ENCODE peak calls at places on chromosome 22, in nine cellular contexts. S is A549, O is type B pancreatic cell, Z is endothelial cell, F is esophagus squamous epithelium, C is cardiac muscle cell, W is LNCaP clone FGC, X is choroid plexus epithelial cell, R is sigmoid colon. K is an unnamed sample.

GRCh38 chr22:25564979-25565677 is 653 bp downstream of the GRK3 start:
- DNase-seq in S (peak; percentile 20), O (no peak), Z (no peak), F (no peak), C (no peak), W (no peak), X (peak; percentile 7), R (peak; percentile 70), K (peak; percentile 26)

GRCh38 chr22:20013382-20013871 is 3.2 kb downstream of the ARVCF start:
- DNase-seq in S (peak; percentile 33), O (no peak), Z (peak; percentile 84), F (no peak), C (peak; percentile 85), W (no peak), X (peak; percentile 61), R (peak; percentile 85), K (peak; percentile 73)

GRCh38 chr22:40022536-40023225 is 27.9 kb downstream of the FAM83F start:
- DNase-seq in S (no peak), O (no peak), Z (no peak), F (no peak), C (no peak), W (no peak), X (no peak), R (no peak), K (no peak)

GRCh38 chr22:39514373-39514973 is 5.9 kb upstream of the ATF4 start:
- DNase-seq in S (no peak), O (no peak), Z (peak; percentile 72), F (no peak), C (peak; percentile 58), W (no peak), X (peak; percentile 62), R (no peak), K (peak; percentile 58)

GRCh38 chr22:40345801-40346177 is 511 bp upstream of the ADSL start:
- DNase-seq in S (no peak), O (no peak), Z (no peak), F (no peak), C (peak; percentile 47), W (no peak), X (peak; percentile 42), R (no peak), K (peak; percentile 49)

GRCh38 chr22:20552450-20552894 is 45.1 kb downstream of the MED15 start:
- DNase-seq in S (no peak), O (no peak), Z (no peak), F (no peak), C (no peak), W (no peak), X (peak; percentile 63), R (peak; percentile 96), K (peak; percentile 72)

GRCh38 chr22:30859714-30860095 is 108.9 kb downstream of the MORC2 start:
- DNase-seq in S (no peak), O (peak; percentile 24), Z (no peak), F (no peak), C (no peak), W (no peak), X (no peak), R (no peak), K (no peak)

GRCh38 chr22:46393791-46394333 is 58.3 kb downstream of the TRMU start:
- DNase-seq in S (no peak), O (no peak), Z (no peak), F (no peak), C (no peak), W (no peak), X (no peak), R (no peak), K (no peak)

GRCh38 chr22:47206819-47207218 is 444.4 kb downstream of the TBC1D22A start:
- DNase-seq in S (no peak), O (no peak), Z (no peak), F (no peak), C (no peak), W (no peak), X (no peak), R (peak; percentile 52), K (no peak)

GRCh38 chr22:33519974-33520903 is 400.0 kb downstream of the LARGE1 start:
- DNase-seq in S (no peak), O (no peak), Z (no peak), F (no peak), C (no peak), W (no peak), X (no peak), R (no peak), K (no peak)

GRCh38 chr22:20656516-20656901 is 117.4 kb upstream of the SERPIND1 start:
- DNase-seq in S (no peak), O (peak; percentile 52), Z (no peak), F (no peak), C (no peak), W (no peak), X (no peak), R (peak; percentile 13), K (no peak)

GRCh38 chr22:26671317-26672059 is 14.1 kb downstream of the MIAT start:
- DNase-seq in S (no peak), O (no peak), Z (no peak), F (peak; percentile 30), C (no peak), W (no peak), X (no peak), R (peak; percentile 76), K (no peak)

GRCh38 chr22:45758603-45759002 is 87.0 kb downstream of the ATXN10 start:
- DNase-seq in S (no peak), O (no peak), Z (no peak), F (no peak), C (no peak), W (peak; percentile 60), X (no peak), R (no peak), K (no peak)

GRCh38 chr22:28019881-28020861 is 101.1 kb upstream of the PITPNB start:
- DNase-seq in S (peak; percentile 44), O (peak; percentile 83), Z (peak; percentile 81), F (no peak), C (peak; percentile 72), W (peak; percentile 38), X (peak; percentile 75), R (peak; percentile 90), K (peak; percentile 71)

GRCh38 chr22:17007257-17007656 is 765 bp downstream of the GAB4 start:
- DNase-seq in S (no peak), O (no peak), Z (no peak), F (no peak), C (no peak), W (no peak), X (no peak), R (no peak), K (no peak)

GRCh38 chr22:40533712-40534378 is 102.7 kb downstream of the MRTFA start:
- DNase-seq in S (peak; percentile 70), O (no peak), Z (no peak), F (no peak), C (peak; percentile 42), W (no peak), X (peak; percentile 88), R (no peak), K (peak; percentile 76)

GRCh38 chr22:47304854-47305253 is 542.4 kb downstream of the TBC1D22A start:
- DNase-seq in S (no peak), O (no peak), Z (no peak), F (no peak), C (no peak), W (no peak), X (no peak), R (no peak), K (no peak)

GRCh38 chr22:40326905-40327735 is 19.2 kb upstream of the ADSL start:
- DNase-seq in S (no peak), O (no peak), Z (peak; percentile 39), F (no peak), C (no peak), W (peak; percentile 98), X (peak; percentile 31), R (no peak), K (peak; percentile 49)

GRCh38 chr22:31363885-31364284 is 17.7 kb upstream of the PATZ1 start:
- DNase-seq in S (no peak), O (no peak), Z (no peak), F (no peak), C (no peak), W (no peak), X (no peak), R (no peak), K (no peak)

GRCh38 chr22:47116426-47117341 is 354.2 kb downstream of the TBC1D22A start:
- DNase-seq in S (no peak), O (no peak), Z (no peak), F (no peak), C (no peak), W (no peak), X (no peak), R (peak; percentile 56), K (no peak)

GRCh38 chr22:35966314-35967045 is 62.1 kb downstream of the RBFOX2 start:
- DNase-seq in S (no peak), O (no peak), Z (no peak), F (no peak), C (no peak), W (no peak), X (no peak), R (no peak), K (peak; percentile 65)
- TF ChIP-seq CTCF in S (no peak), O (peak; percentile 17), Z (no peak), F (no peak), C (no peak), W (no peak), X (no peak), R (no peak), K (peak; percentile 21)

GRCh38 chr22:38051261-38051660 is 5.9 kb upstream of the PICK1 start:
- DNase-seq in S (no peak), O (no peak), Z (no peak), F (no peak), C (no peak), W (no peak), X (no peak), R (no peak), K (no peak)
- TF ChIP-seq CTCF in S (no peak), O (no peak), Z (no peak), F (no peak), C (no peak), W (no peak), X (no peak), R (no peak), K (no peak)

GRCh38 chr22:32474635-32475427 is at the start of gene FBXO7:
- DNase-seq in S (peak; percentile 89), O (peak; percentile 96), Z (peak; percentile 98), F (peak; percentile 36), C (peak; percentile 97), W (no peak), X (peak; percentile 95), R (peak; percentile 96), K (peak; percentile 93)
- TF ChIP-seq CTCF in S (no peak), O (peak; percentile 52), Z (no peak), F (no peak), C (peak; percentile 24), W (no peak), X (peak; percentile 55), R (no peak), K (peak; percentile 32)

DNA sequence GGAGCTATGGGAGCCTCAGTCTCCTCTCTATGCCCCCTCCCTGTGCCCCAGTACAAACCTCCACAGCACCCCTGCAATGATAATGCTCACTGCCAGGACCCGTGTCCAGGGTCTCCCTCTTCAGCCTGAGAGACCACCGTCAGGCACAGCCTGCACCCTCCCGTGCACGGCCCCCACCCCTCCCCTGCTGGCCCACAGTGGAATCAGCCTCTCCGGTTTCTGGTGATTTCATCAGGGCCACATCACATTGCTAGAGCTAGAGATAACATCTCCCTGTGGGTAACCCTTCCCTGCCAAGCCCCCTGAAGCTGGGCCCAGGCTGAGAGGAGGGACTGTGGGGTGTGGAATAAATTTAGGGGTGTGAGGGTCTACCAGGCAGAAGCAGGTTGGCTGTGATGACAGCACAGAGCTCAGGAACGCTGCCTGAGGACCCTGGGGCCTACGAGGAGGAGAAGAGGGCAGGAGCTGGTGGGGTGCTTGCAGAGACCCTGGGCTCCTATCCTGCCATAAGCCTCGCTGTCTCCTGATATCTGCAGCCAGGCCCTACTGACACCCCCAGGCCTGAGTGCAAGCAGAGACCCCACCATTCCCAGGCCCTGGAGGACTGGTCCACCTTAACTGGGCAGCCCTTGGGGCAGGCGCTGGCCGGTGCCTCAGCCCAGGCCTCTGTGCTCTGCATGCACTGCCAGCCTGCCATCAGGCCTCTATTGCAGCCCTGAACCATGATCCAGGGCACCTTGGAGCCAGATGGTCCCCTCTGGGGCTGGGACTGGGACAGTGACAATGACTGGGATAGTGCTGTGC is at the start of gene KLHDC7B:
- DNase-seq in S (no peak), O (no peak), Z (no peak), F (no peak), C (no peak), W (no peak), X (peak; percentile 58), R (no peak), K (no peak)
- TF ChIP-seq CTCF in S (no peak), O (peak; percentile 18), Z (no peak), F (peak; percentile 16), C (peak; percentile 17), W (no peak), X (peak; percentile 51), R (no peak), K (peak; percentile 28)